ENCODE peak calls at places on chromosomes 6 and 20, in four cellular contexts. O is anterior cingulate cortex, S is NCI-H1436, I is iris pigment epithelial cell. F is an unnamed sample.

GRCh38 chr20:3973705-3974104 is 41.7 kb downstream of the RNF24 start:
- DNase-seq in S (no peak), I (peak), O (no peak), F (no peak)

GRCh38 chr20:47181056-47181862 is 175.2 kb downstream of the ZMYND8 start:
- DNase-seq in I (peak), S (no peak), O (no peak), F (peak)

GRCh38 chr6:62999796-63000195 is 211.5 kb upstream of the FKBP1C start:
- DNase-seq in I (peak), S (no peak), O (no peak), F (peak)

GRCh38 chr6:4568138-4568537 is 208.1 kb upstream of the CDYL start:
- DNase-seq in I (no peak), O (no peak), S (no peak), F (no peak)

GRCh38 chr6:106913111-106913510 is 61.4 kb downstream of the CD24 start:
- DNase-seq in S (no peak), I (no peak), O (no peak), F (no peak)

GRCh38 chr20:34921436-34921835 is 34.2 kb downstream of the GSS start:
- DNase-seq in O (no peak), S (no peak), I (no peak), F (no peak)

GRCh38 chr6:56043761-56044160 is 168.4 kb upstream of the BMP5 start:
- DNase-seq in O (no peak), I (no peak), S (no peak), F (no peak)

GRCh38 chr6:45845546-45845945 is 170.1 kb downstream of the CLIC5 start:
- DNase-seq in S (no peak), O (no peak), I (peak), F (peak)

GRCh38 chr6:101777646-101778045 is 384.1 kb downstream of the GRIK2 start:
- DNase-seq in S (no peak), I (no peak), O (no peak), F (no peak)

GRCh38 chr6:149031545-149032317 is 284.9 kb downstream of the UST start:
- DNase-seq in O (no peak), S (no peak), I (peak), F (peak)

GRCh38 chr6:28980797-28981390 is 24.2 kb downstream of the ZNF311 start:
- DNase-seq in I (peak), O (no peak), S (peak), F (peak)

GRCh38 chr6:54861846-54862616 is 15.5 kb downstream of the FAM83B start:
- DNase-seq in O (no peak), S (no peak), I (no peak), F (no peak)

GRCh38 chr6:16769131-16769985 is 8.1 kb upstream of the ATXN1 start:
- DNase-seq in I (peak), O (no peak), S (no peak), F (peak)

GRCh38 chr6:23388239-23388803 is 737.7 kb upstream of the NRSN1 start:
- DNase-seq in S (no peak), O (no peak), I (no peak), F (no peak)

GRCh38 chr20:37567331-37567665 is 39.6 kb upstream of the BLCAP start:
- DNase-seq in I (no peak), S (peak), O (no peak), F (no peak)

GRCh38 chr6:169617562-169617961 is 84.3 kb downstream of the WDR27 start:
- DNase-seq in I (no peak), S (no peak), O (no peak), F (no peak)

GRCh38 chr6:26003102-26003694 is 40.6 kb downstream of the TRIM38 start:
- DNase-seq in O (no peak), S (peak), I (peak), F (no peak)

GRCh38 chr6:32969685-32970412 is 1.5 kb downstream of the BRD2 start:
- DNase-seq in S (peak), I (peak), O (no peak), F (peak)

GRCh38 chr20:22732751-22733150 is 148.4 kb upstream of the FOXA2 start:
- DNase-seq in S (no peak), O (no peak), I (no peak), F (no peak)

GRCh38 chr20:34111057-34111711 is 859 bp downstream of the EIF2S2 start:
- DNase-seq in S (no peak), I (peak), O (no peak), F (peak)

GRCh38 chr20:38229376-38230252 is 30.9 kb downstream of the KIAA1755 start:
- DNase-seq in I (no peak), O (no peak), S (peak), F (no peak)

GRCh38 chr20:61419010-61419409 is 166.9 kb downstream of the CDH4 start:
- DNase-seq in S (no peak), I (no peak), O (no peak), F (no peak)

GRCh38 chr6:46940433-46941226 is 18.9 kb upstream of the ADGRF5 start:
- DNase-seq in O (no peak), S (no peak), I (no peak), F (no peak)

GRCh38 chr20:48236485-48237055 is 451.3 kb upstream of the SULF2 start:
- DNase-seq in O (no peak), S (no peak), I (no peak), F (no peak)

GRCh38 chr20:37755665-37756064 is 61.8 kb downstream of the CTNNBL1 start:
- DNase-seq in S (no peak), I (no peak), O (no peak), F (no peak)

GRCh38 chr6:53984581-53984980 is 126.7 kb upstream of the MLIP start:
- DNase-seq in S (no peak), I (no peak), O (no peak), F (no peak)

GRCh38 chr20:52060794-52061714 is 130.5 kb downstream of the ZFP64 start:
- DNase-seq in O (no peak), I (peak), S (no peak), F (no peak)

GRCh38 chr6:150534514-150534913 is 65.2 kb upstream of the PLEKHG1 start:
- DNase-seq in S (no peak), O (no peak), I (no peak), F (no peak)

GRCh38 chr6:147449405-147450161 is 58.9 kb upstream of the SAMD5 start:
- DNase-seq in S (no peak), I (no peak), O (no peak), F (no peak)

GRCh38 chr6:16334671-16335070 is 96.3 kb downstream of the GMPR start:
- DNase-seq in O (no peak), I (peak), S (no peak), F (peak)

GRCh38 chr6:143872211-143872610 is 7.9 kb downstream of the ZC2HC1B start:
- DNase-seq in S (no peak), I (peak), O (no peak), F (no peak)

GRCh38 chr20:53773792-53774371 is 180.2 kb upstream of the ZNF217 start:
- DNase-seq in O (no peak), I (peak), S (no peak), F (peak)

F was measured in NCI-H226.